ENCODE peak calls at places on chromosomes 4 and X, in five cellular contexts. One of them, this sample, is unnamed.
A peak's percentile ranks its signal among the peaks of the same experiment; 100 is the strongest.

GRCh38 chr4:73231518-73232487 is 26.8 kb downstream of the ANKRD17 start:
- DNase-seq in psoas muscle: no peak
- DNase-seq in mucosa of descending colon: no peak
- DNase-seq in SK-N-SH: no peak
- DNase-seq in endothelial cell of umbilical vein: no peak
- DNase-seq in this sample: no peak

GRCh38 chr4:184306949-184307348 is 89.3 kb upstream of the ENPP6 start:
- DNase-seq in SK-N-SH: no peak
- DNase-seq in psoas muscle: no peak
- DNase-seq in endothelial cell of umbilical vein: no peak
- DNase-seq in mucosa of descending colon: no peak
- DNase-seq in this sample: no peak

GRCh38 chr4:31023724-31024123 is 303.6 kb downstream of the PCDH7 start:
- DNase-seq in SK-N-SH: no peak
- DNase-seq in psoas muscle: no peak
- DNase-seq in endothelial cell of umbilical vein: no peak
- DNase-seq in mucosa of descending colon: no peak
- DNase-seq in this sample: no peak

GRCh38 chr4:168212656-168213055 is 105.9 kb downstream of the DDX60 start:
- DNase-seq in SK-N-SH: no peak
- DNase-seq in psoas muscle: no peak
- DNase-seq in endothelial cell of umbilical vein: no peak
- DNase-seq in mucosa of descending colon: no peak
- DNase-seq in this sample: no peak

GRCh38 chrX:99301990-99302389 is 1108.1 kb downstream of the PCDH19 start:
- DNase-seq in psoas muscle: no peak
- DNase-seq in endothelial cell of umbilical vein: no peak
- DNase-seq in mucosa of descending colon: no peak
- DNase-seq in SK-N-SH: peak; percentile 3
- DNase-seq in this sample: peak; percentile 66

GRCh38 chr4:11910780-11911179 is 482.1 kb upstream of the HS3ST1 start:
- DNase-seq in mucosa of descending colon: no peak
- DNase-seq in endothelial cell of umbilical vein: no peak
- DNase-seq in SK-N-SH: no peak
- DNase-seq in psoas muscle: no peak
- DNase-seq in this sample: no peak

GRCh38 chr4:159271857-159272256 is 169.0 kb downstream of the RAPGEF2 start:
- DNase-seq in mucosa of descending colon: no peak
- DNase-seq in psoas muscle: no peak
- DNase-seq in SK-N-SH: no peak
- DNase-seq in endothelial cell of umbilical vein: peak; percentile 49
- DNase-seq in this sample: no peak

GRCh38 chr4:183797041-183797444 is 108.1 kb upstream of the STOX2 start:
- DNase-seq in mucosa of descending colon: no peak
- DNase-seq in SK-N-SH: no peak
- DNase-seq in psoas muscle: peak; percentile 57
- DNase-seq in endothelial cell of umbilical vein: no peak
- DNase-seq in this sample: no peak

GRCh38 chr4:187366530-187367279 is 628.9 kb upstream of the ZFP42 start:
- DNase-seq in SK-N-SH: no peak
- DNase-seq in psoas muscle: no peak
- DNase-seq in endothelial cell of umbilical vein: no peak
- DNase-seq in mucosa of descending colon: no peak
- DNase-seq in this sample: no peak

GRCh38 chr4:16532240-16532990 is 306.1 kb upstream of the TAPT1 start:
- DNase-seq in psoas muscle: no peak
- DNase-seq in mucosa of descending colon: no peak
- DNase-seq in endothelial cell of umbilical vein: peak; percentile 96
- DNase-seq in SK-N-SH: no peak
- DNase-seq in this sample: no peak

GRCh38 chr4:186701273-186701672 is 22.4 kb downstream of the FAT1 start:
- DNase-seq in endothelial cell of umbilical vein: no peak
- DNase-seq in SK-N-SH: no peak
- DNase-seq in psoas muscle: no peak
- DNase-seq in mucosa of descending colon: peak; percentile 55
- DNase-seq in this sample: no peak

GRCh38 chr4:120691536-120691935 is 231.0 kb downstream of the PRDM5 start:
- DNase-seq in SK-N-SH: no peak
- DNase-seq in mucosa of descending colon: no peak
- DNase-seq in psoas muscle: no peak
- DNase-seq in endothelial cell of umbilical vein: no peak
- DNase-seq in this sample: no peak

GRCh38 chr4:55768291-55768690 is 51.3 kb upstream of the EXOC1L start:
- DNase-seq in endothelial cell of umbilical vein: peak; percentile 57
- DNase-seq in psoas muscle: no peak
- DNase-seq in mucosa of descending colon: no peak
- DNase-seq in SK-N-SH: no peak
- DNase-seq in this sample: no peak

GRCh38 chr4:7821245-7822165 is 118.2 kb downstream of the AFAP1 start:
- DNase-seq in SK-N-SH: peak; percentile 67
- DNase-seq in endothelial cell of umbilical vein: no peak
- DNase-seq in mucosa of descending colon: no peak
- DNase-seq in psoas muscle: no peak
- DNase-seq in this sample: no peak

GRCh38 chr4:147586637-147587036 is 30.6 kb upstream of the TMEM184C start:
- DNase-seq in SK-N-SH: no peak
- DNase-seq in psoas muscle: no peak
- DNase-seq in endothelial cell of umbilical vein: no peak
- DNase-seq in mucosa of descending colon: no peak
- DNase-seq in this sample: no peak

GRCh38 chr4:7377223-7377865 is 57.4 kb downstream of the PSAPL1 start:
- DNase-seq in SK-N-SH: peak; percentile 64
- DNase-seq in mucosa of descending colon: no peak
- DNase-seq in psoas muscle: no peak
- DNase-seq in endothelial cell of umbilical vein: no peak
- DNase-seq in this sample: no peak

GRCh38 chr4:46999584-46999983 is 6.2 kb upstream of the GABRA4 start:
- DNase-seq in endothelial cell of umbilical vein: no peak
- DNase-seq in mucosa of descending colon: no peak
- DNase-seq in psoas muscle: no peak
- DNase-seq in SK-N-SH: no peak
- DNase-seq in this sample: no peak

GRCh38 chr4:73776363-73776762 is 36.0 kb downstream of the CXCL8 start:
- DNase-seq in SK-N-SH: no peak
- DNase-seq in mucosa of descending colon: no peak
- DNase-seq in psoas muscle: no peak
- DNase-seq in endothelial cell of umbilical vein: peak; percentile 97
- DNase-seq in this sample: no peak

GRCh38 chrX:106932960-106933537 is 12.8 kb downstream of the CLDN2 start:
- DNase-seq in SK-N-SH: no peak
- DNase-seq in mucosa of descending colon: no peak
- DNase-seq in psoas muscle: no peak
- DNase-seq in endothelial cell of umbilical vein: no peak
- DNase-seq in this sample: no peak

GRCh38 chr4:10253765-10254164 is 137.2 kb upstream of the WDR1 start:
- DNase-seq in mucosa of descending colon: no peak
- DNase-seq in SK-N-SH: no peak
- DNase-seq in endothelial cell of umbilical vein: no peak
- DNase-seq in psoas muscle: no peak
- DNase-seq in this sample: no peak

GRCh38 chr4:54215379-54216072 is 13.6 kb upstream of the PDGFRA start:
- DNase-seq in psoas muscle: no peak
- DNase-seq in endothelial cell of umbilical vein: no peak
- DNase-seq in mucosa of descending colon: no peak
- DNase-seq in SK-N-SH: peak; percentile 41
- DNase-seq in this sample: no peak

GRCh38 chr4:56742080-56742871 is 61.2 kb upstream of the HOPX start:
- DNase-seq in SK-N-SH: no peak
- DNase-seq in psoas muscle: no peak
- DNase-seq in endothelial cell of umbilical vein: no peak
- DNase-seq in mucosa of descending colon: no peak
- DNase-seq in this sample: no peak

GRCh38 chr4:119209077-119209476 is 3.4 kb upstream of the USP53 start:
- DNase-seq in psoas muscle: no peak
- DNase-seq in endothelial cell of umbilical vein: peak; percentile 83
- DNase-seq in SK-N-SH: no peak
- DNase-seq in mucosa of descending colon: no peak
- DNase-seq in this sample: no peak

GRCh38 chr4:170721812-170722373 is 632.1 kb upstream of the AADAT start:
- DNase-seq in endothelial cell of umbilical vein: no peak
- DNase-seq in psoas muscle: no peak
- DNase-seq in SK-N-SH: peak; percentile 3
- DNase-seq in mucosa of descending colon: no peak
- DNase-seq in this sample: no peak

GRCh38 chr4:36224969-36225903 is 19.1 kb downstream of the ARAP2 start:
- DNase-seq in SK-N-SH: no peak
- DNase-seq in psoas muscle: no peak
- DNase-seq in mucosa of descending colon: no peak
- DNase-seq in endothelial cell of umbilical vein: no peak
- DNase-seq in this sample: no peak

GRCh38 chr4:77599378-77599777 is 6.2 kb upstream of the CXCL13 start:
- DNase-seq in endothelial cell of umbilical vein: peak; percentile 37
- DNase-seq in SK-N-SH: peak; percentile 20
- DNase-seq in mucosa of descending colon: no peak
- DNase-seq in psoas muscle: no peak
- DNase-seq in this sample: peak; percentile 49

GRCh38 chr4:81617569-81617968 is 145.9 kb upstream of the RASGEF1B start:
- DNase-seq in mucosa of descending colon: no peak
- DNase-seq in SK-N-SH: no peak
- DNase-seq in endothelial cell of umbilical vein: no peak
- DNase-seq in psoas muscle: no peak
- DNase-seq in this sample: no peak

GRCh38 chr4:152935661-152936445 is at the start of gene FHDC1:
- DNase-seq in endothelial cell of umbilical vein: no peak
- DNase-seq in psoas muscle: no peak
- DNase-seq in SK-N-SH: peak; percentile 80
- DNase-seq in mucosa of descending colon: peak; percentile 88
- DNase-seq in this sample: no peak

GRCh38 chrX:63363788-63364187 is 12.7 kb upstream of the SPIN4 start:
- DNase-seq in psoas muscle: no peak
- DNase-seq in SK-N-SH: no peak
- DNase-seq in endothelial cell of umbilical vein: no peak
- DNase-seq in mucosa of descending colon: no peak
- DNase-seq in this sample: no peak

DNA sequence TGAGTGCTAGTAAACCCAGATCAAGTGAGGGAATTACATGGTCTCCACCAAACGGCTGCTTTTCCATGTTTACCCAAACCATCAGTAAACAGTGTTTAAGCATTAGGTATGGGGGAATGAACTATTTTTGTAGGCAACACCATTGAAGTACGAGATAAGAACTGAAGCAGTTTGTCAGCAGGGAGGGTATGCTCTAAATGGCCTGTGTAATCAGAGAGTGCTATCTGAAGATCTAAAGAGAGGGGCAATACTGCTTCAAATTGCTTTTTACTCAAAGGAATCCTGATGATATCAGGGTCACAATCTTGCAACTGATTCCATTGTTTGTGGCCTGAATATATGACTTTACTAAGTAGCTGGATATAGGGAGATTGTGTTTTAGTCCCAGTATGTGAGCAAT is 10.4 kb upstream of the SPIN4 start:
- DNase-seq in psoas muscle: no peak
- DNase-seq in SK-N-SH: no peak
- DNase-seq in mucosa of descending colon: no peak
- DNase-seq in endothelial cell of umbilical vein: no peak
- DNase-seq in this sample: no peak
- H3K4me1 ChIP-seq in psoas muscle: no peaks in the 10 kb centered on the region
- H3K4me1 ChIP-seq in SK-N-SH: no peaks in the 10 kb centered on the region
- H3K4me1 ChIP-seq in mucosa of descending colon: no peaks in the 10 kb centered on the region
- H3K4me1 ChIP-seq in endothelial cell of umbilical vein: no peaks in the 10 kb centered on the region
- H3K4me1 ChIP-seq in this sample: no peaks in the 10 kb centered on the region

GRCh38 chr4:3486556-3487270 is 23.6 kb downstream of the DOK7 start:
- DNase-seq in mucosa of descending colon: no peak
- DNase-seq in psoas muscle: no peak
- DNase-seq in SK-N-SH: peak; percentile 64
- DNase-seq in endothelial cell of umbilical vein: no peak
- DNase-seq in this sample: no peak

GRCh38 chr4:3485882-3486555 is 22.9 kb downstream of the DOK7 start:
- DNase-seq in psoas muscle: no peak
- DNase-seq in mucosa of descending colon: no peak
- DNase-seq in endothelial cell of umbilical vein: no peak
- DNase-seq in SK-N-SH: no peak
- DNase-seq in this sample: no peak

GRCh38 chr4:3483471-3483921 is 20.4 kb downstream of the DOK7 start:
- DNase-seq in SK-N-SH: no peak
- DNase-seq in mucosa of descending colon: no peak
- DNase-seq in psoas muscle: peak; percentile 97
- DNase-seq in endothelial cell of umbilical vein: no peak
- DNase-seq in this sample: no peak

GRCh38 chr4:3484057-3484973 is 21.2 kb downstream of the DOK7 start:
- DNase-seq in SK-N-SH: peak; percentile 70
- DNase-seq in mucosa of descending colon: peak; percentile 78
- DNase-seq in psoas muscle: peak; percentile 95
- DNase-seq in endothelial cell of umbilical vein: no peak
- DNase-seq in this sample: peak; percentile 80

GRCh38 chr4:3485011-3485881 is 22.1 kb downstream of the DOK7 start:
- DNase-seq in endothelial cell of umbilical vein: no peak
- DNase-seq in mucosa of descending colon: peak; percentile 79
- DNase-seq in SK-N-SH: no peak
- DNase-seq in psoas muscle: no peak
- DNase-seq in this sample: peak; percentile 89
- H3K4me1 ChIP-seq in endothelial cell of umbilical vein: no peaks in the 10 kb centered on the region
- H3K4me1 ChIP-seq in mucosa of descending colon: peaks cover 16% of the 10 kb centered on the region
- H3K4me1 ChIP-seq in SK-N-SH: peaks cover 19% of the 10 kb centered on the region
- H3K4me1 ChIP-seq in psoas muscle: peaks cover 47% of the 10 kb centered on the region
- H3K4me1 ChIP-seq in this sample: peaks cover 49% of the 10 kb centered on the region

DNA sequence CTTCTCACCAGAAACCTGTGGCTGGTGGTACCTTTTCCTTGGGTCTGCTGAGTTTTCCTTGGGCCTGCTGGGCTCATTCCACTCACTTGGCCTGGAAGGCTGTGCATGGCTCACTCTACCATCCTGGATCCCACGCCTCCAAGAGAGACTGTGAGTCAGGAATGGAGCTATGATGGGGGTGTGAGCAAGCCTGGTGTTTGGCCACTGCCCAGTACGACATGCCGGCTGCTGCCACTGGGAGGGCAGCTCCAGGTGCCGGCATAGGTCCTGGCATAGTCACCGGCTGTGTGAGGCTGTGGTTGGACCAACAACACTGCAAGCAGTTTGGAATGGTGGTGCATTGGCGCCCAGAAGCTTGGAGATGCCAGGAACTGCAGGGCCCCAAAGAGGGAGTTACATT is 721.7 kb downstream of the PCDH18 start:
- DNase-seq in mucosa of descending colon: no peak
- DNase-seq in endothelial cell of umbilical vein: no peak
- DNase-seq in psoas muscle: no peak
- DNase-seq in SK-N-SH: no peak
- DNase-seq in this sample: no peak
- H3K4me1 ChIP-seq in mucosa of descending colon: no peaks in the 10 kb centered on the region
- H3K4me1 ChIP-seq in endothelial cell of umbilical vein: no peaks in the 10 kb centered on the region
- H3K4me1 ChIP-seq in psoas muscle: no peaks in the 10 kb centered on the region
- H3K4me1 ChIP-seq in SK-N-SH: no peaks in the 10 kb centered on the region
- H3K4me1 ChIP-seq in this sample: no peaks in the 10 kb centered on the region

GRCh38 chrX:115564243-115564642 is 3.3 kb downstream of the PLS3 start:
- DNase-seq in endothelial cell of umbilical vein: peak; percentile 37
- DNase-seq in SK-N-SH: no peak
- DNase-seq in mucosa of descending colon: no peak
- DNase-seq in psoas muscle: no peak
- DNase-seq in this sample: no peak
- H3K4me1 ChIP-seq in endothelial cell of umbilical vein: peaks cover 40% of the 10 kb centered on the region
- H3K4me1 ChIP-seq in SK-N-SH: no peaks in the 10 kb centered on the region
- H3K4me1 ChIP-seq in mucosa of descending colon: no peaks in the 10 kb centered on the region
- H3K4me1 ChIP-seq in psoas muscle: no peaks in the 10 kb centered on the region
- H3K4me1 ChIP-seq in this sample: no peaks in the 10 kb centered on the region